ENCODE peak calls at places on chromosome 9, in four cellular contexts. E is GM06990, K is coronary artery, O is spleen. W is an unnamed sample.

GRCh38 chr9:123268240-123268949 is at the start of gene STRBP:
- DNase-seq in E (peak), K (peak), O (peak), W (peak)

GRCh38 chr9:76898786-76899185 is 7.1 kb downstream of the PRUNE2 start:
- DNase-seq in E (no peak), K (no peak), O (no peak), W (no peak)

GRCh38 chr9:93984860-93985259 is 29.7 kb upstream of the BARX1 start:
- DNase-seq in E (no peak), K (no peak), O (no peak), W (no peak)

GRCh38 chr9:74577956-74578355 is 80.8 kb downstream of the RORB start:
- DNase-seq in E (no peak), K (no peak), O (no peak), W (no peak)

GRCh38 chr9:114720296-114720695 is 38.3 kb upstream of the TEX48 start:
- DNase-seq in E (no peak), K (no peak), O (no peak), W (no peak)

GRCh38 chr9:107422189-107422802 is 67.3 kb downstream of the KLF4 start:
- DNase-seq in E (peak), K (no peak), O (peak), W (peak)

GRCh38 chr9:72588336-72588735 is 66.9 kb downstream of the TMC1 start:
- DNase-seq in E (no peak), K (no peak), O (no peak), W (no peak)

GRCh38 chr9:137150485-137151060 is 11.6 kb downstream of the GRIN1 start:
- DNase-seq in E (peak), K (no peak), O (no peak), W (peak)

GRCh38 chr9:78121488-78121887 is 89.9 kb upstream of the GNAQ start:
- DNase-seq in E (no peak), K (no peak), O (peak), W (peak)

GRCh38 chr9:32783168-32783891 is at the start of gene TMEM215:
- DNase-seq in E (no peak), K (no peak), O (peak), W (no peak)

GRCh38 chr9:92728831-92729734 is 35.5 kb downstream of the BICD2 start:
- DNase-seq in E (peak), K (no peak), O (peak), W (peak)

GRCh38 chr9:88536951-88537742 is 2.2 kb downstream of the NXNL2 start:
- DNase-seq in E (no peak), K (peak), O (peak), W (no peak)

GRCh38 chr9:33263936-33264472 is 504 bp downstream of the BAG1 start:
- DNase-seq in E (no peak), K (no peak), O (peak), W (peak)

GRCh38 chr9:79701651-79702050 is 129.9 kb downstream of the TLE4 start:
- DNase-seq in E (no peak), K (no peak), O (no peak), W (no peak)

GRCh38 chr9:125494555-125494920 is 212.5 kb downstream of the MAPKAP1 start:
- DNase-seq in E (no peak), K (no peak), O (no peak), W (no peak)

GRCh38 chr9:103761466-103761865 is 332.6 kb upstream of the SMC2 start:
- DNase-seq in E (no peak), K (no peak), O (no peak), W (no peak)

GRCh38 chr9:103755441-103755840 is 338.7 kb upstream of the SMC2 start:
- DNase-seq in E (no peak), K (no peak), O (no peak), W (no peak)

GRCh38 chr9:103757062-103757461 is 337.0 kb upstream of the SMC2 start:
- DNase-seq in E (no peak), K (no peak), O (no peak), W (no peak)

GRCh38 chr9:103755986-103756385 is 338.1 kb upstream of the SMC2 start:
- DNase-seq in E (no peak), K (no peak), O (no peak), W (no peak)
- H3K4me3 ChIP-seq in E (no peak), K (no peak), O (no peak), W (no peak)

DNA sequence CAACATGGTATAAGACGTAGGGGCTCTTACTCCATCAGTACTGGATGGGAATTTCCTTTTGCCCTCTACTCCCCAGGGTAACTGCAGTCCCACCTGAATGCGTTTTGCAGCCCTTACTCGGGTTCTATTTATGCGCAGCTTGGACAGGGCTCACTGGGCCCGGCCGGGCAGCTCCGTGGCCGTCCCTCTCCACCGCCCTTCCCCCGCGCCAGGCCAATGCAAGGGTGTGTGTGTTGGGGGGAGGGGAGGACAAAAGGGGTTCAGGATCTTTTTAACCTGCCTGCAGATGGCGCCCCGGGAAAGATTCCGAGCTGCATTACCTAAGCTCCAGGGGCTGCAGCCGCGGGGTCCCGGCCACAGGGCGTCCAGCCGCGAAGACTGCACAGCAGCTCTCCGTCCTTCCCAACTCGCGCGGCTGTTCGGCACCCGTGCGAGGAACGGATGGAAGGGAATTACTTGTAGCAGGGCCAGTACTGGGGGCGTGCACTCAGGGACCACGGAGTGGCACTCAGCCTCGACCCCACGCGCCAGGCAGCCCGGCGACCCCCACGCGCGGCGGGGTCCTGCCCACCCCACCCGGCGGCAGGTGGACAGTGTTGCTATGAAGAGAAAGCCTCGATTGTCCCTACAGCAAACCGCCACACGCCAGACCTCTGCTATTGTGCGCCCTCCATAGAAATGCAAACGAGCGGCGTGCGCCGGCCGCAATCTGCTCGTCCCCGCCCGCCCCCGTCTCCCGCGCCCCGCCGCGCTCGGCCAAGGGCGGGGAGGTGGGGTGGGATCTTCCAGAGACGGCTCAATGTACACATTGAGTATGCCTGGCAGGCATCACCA is 966 bp upstream of the GADD45G start:
- DNase-seq in E (peak), K (peak), O (peak), W (no peak)
- TF ChIP-seq CTCF in E (peak), K (no peak), O (peak), W (peak)

GRCh38 chr9:96686638-96687335 is 31.7 kb upstream of the PRXL2C start:
- DNase-seq in E (peak), K (peak), O (peak), W (peak)
- H3K4me3 ChIP-seq in E (no peak), K (peak), O (peak), W (no peak)

GRCh38 chr9:102631559-102631958 is 363.6 kb upstream of the CYLC2 start:
- DNase-seq in E (no peak), K (no peak), O (no peak), W (peak)
- TF ChIP-seq CTCF in E (peak), K (no peak), O (no peak), W (peak)

GRCh38 chr9:111644195-111644772 is 13.2 kb downstream of the DNAJC25 start:
- DNase-seq in E (no peak), K (no peak), O (no peak), W (no peak)

GRCh38 chr9:111649016-111649415 is 12.4 kb upstream of the GNG10 start:
- DNase-seq in E (no peak), K (no peak), O (no peak), W (no peak)

GRCh38 chr9:111646417-111646816 is 15.0 kb upstream of the GNG10 start:
- DNase-seq in E (no peak), K (no peak), O (no peak), W (no peak)

GRCh38 chr9:111648066-111648465 is 13.3 kb upstream of the GNG10 start:
- DNase-seq in E (no peak), K (no peak), O (no peak), W (no peak)

GRCh38 chr9:111645806-111646205 is 14.7 kb downstream of the DNAJC25 start:
- DNase-seq in E (no peak), K (no peak), O (no peak), W (no peak)
- H3K4me3 ChIP-seq in E (no peak), K (no peak), O (no peak), W (no peak)

GRCh38 chr9:17824927-17825659 is 246.2 kb downstream of the SH3GL2 start:
- DNase-seq in E (no peak), K (no peak), O (no peak), W (no peak)

GRCh38 chr9:17829812-17830385 is 251.0 kb downstream of the SH3GL2 start:
- DNase-seq in E (no peak), K (no peak), O (no peak), W (no peak)

GRCh38 chr9:17824191-17824926 is 245.5 kb downstream of the SH3GL2 start:
- DNase-seq in E (no peak), K (no peak), O (no peak), W (no peak)
- TF ChIP-seq CTCF in E (no peak), K (no peak), O (no peak), W (no peak)

GRCh38 chr9:134057751-134058701 is 9.8 kb downstream of the BRD3 start:
- DNase-seq in E (no peak), K (no peak), O (peak), W (no peak)
- H3K4me3 ChIP-seq in E (no peak), K (no peak), O (no peak), W (no peak)

DNA sequence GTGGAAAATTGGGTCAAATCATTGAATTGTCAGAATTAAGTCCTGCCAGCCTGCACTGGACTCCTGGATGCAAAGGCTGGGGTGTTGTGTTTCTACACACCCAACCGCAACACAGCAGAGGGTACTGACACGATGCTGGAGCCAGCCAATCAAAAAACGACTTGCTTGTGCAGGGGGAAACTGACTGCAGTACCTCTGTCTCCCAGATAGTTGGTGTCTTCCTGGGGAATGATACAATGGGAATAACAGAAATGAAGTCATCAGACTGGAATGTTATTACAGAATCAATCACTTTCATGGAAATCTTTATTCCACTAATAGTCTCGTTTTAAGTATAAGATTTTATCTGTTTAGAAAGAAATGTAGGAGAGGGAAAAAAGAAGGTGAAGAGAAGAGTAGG is 330.3 kb downstream of the MLLT3 start:
- DNase-seq in E (no peak), K (no peak), O (no peak), W (peak)
- TF ChIP-seq CTCF in E (no peak), K (no peak), O (no peak), W (peak)

GRCh38 chr9:35945341-35946018 is 12.5 kb downstream of the OR2S2 start:
- DNase-seq in E (no peak), K (peak), O (peak), W (peak)
- H3K4me3 ChIP-seq in E (no peak), K (no peak), O (no peak), W (no peak)

DNA sequence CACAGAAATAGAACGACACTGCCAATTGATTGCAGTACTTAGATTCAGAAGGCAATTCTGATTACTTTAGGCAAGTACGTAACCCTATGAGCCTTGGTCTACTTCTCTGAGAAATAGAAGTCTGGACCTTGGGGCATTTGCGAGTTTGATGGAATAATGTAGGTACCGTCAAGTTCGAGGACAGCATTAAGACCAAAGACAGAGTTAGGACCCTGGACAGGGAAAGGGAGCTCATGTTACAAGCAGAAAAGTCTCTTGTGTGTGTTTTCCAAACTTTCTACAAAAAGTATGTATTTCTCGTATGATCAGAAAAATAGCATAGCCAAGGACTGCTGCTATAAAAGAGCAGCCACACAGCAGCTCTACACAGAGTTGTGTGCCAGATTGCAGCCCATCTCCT is 20.1 kb downstream of the CCDC180 start:
- DNase-seq in E (no peak), K (no peak), O (no peak), W (no peak)
- TF ChIP-seq CTCF in E (no peak), K (no peak), O (no peak), W (no peak)